ENCODE peak calls at places on chromosomes 3 and 15, in nine cellular contexts. T is body of pancreas; S is GM23248; Y is ascending aorta; G is neuronal stem cell; X is mammary epithelial cell; O is tibial artery; N is stomach; F is CD8-positive, alpha-beta T cell. I is an unnamed sample. For H3K4me1, the result is how much of the 10 kb centered on the place peaks cover.

GRCh38 chr3:52769786-52770445 is 824 bp downstream of the NEK4 start:
- DNase-seq in X (peak), S (peak), Y (no peak), F (no peak), O (no peak), G (no peak), N (no peak), T (no peak), I (no peak)

GRCh38 chr15:28975766-28976179 is 90.0 kb downstream of the APBA2 start:
- DNase-seq in F (peak), S (peak), X (peak), O (no peak), G (no peak), Y (no peak), N (no peak), T (peak), I (no peak)

GRCh38 chr3:194690501-194691372 is 5.1 kb downstream of the FAM43A start:
- DNase-seq in S (no peak), X (no peak), O (no peak), F (no peak), T (no peak), N (peak), Y (no peak), G (no peak), I (no peak)

GRCh38 chr3:141471160-141471559 is 15.7 kb upstream of the RASA2 start:
- DNase-seq in G (no peak), X (peak), F (no peak), O (no peak), Y (no peak), N (no peak), S (peak), T (no peak), I (no peak)

GRCh38 chr3:126993436-126993835 is 10.5 kb downstream of the PLXNA1 start:
- DNase-seq in O (no peak), X (no peak), Y (no peak), G (no peak), F (no peak), T (no peak), S (no peak), N (no peak), I (no peak)

GRCh38 chr15:90001062-90001682 is at the start of gene ZNF710:
- DNase-seq in G (peak), T (peak), O (peak), N (no peak), F (peak), S (peak), Y (no peak), X (peak), I (peak)

GRCh38 chr15:95503640-95504225 is 826.8 kb upstream of the NR2F2 start:
- DNase-seq in N (no peak), F (no peak), X (peak), O (no peak), Y (no peak), G (no peak), T (no peak), S (no peak), I (no peak)

GRCh38 chr15:77671274-77672056 is 38.8 kb upstream of the LINGO1 start:
- DNase-seq in N (no peak), S (no peak), F (no peak), T (no peak), X (no peak), O (no peak), Y (no peak), G (no peak), I (no peak)

GRCh38 chr3:110656394-110656793 is 415.2 kb upstream of the NECTIN3 start:
- DNase-seq in T (no peak), S (no peak), O (no peak), N (no peak), X (no peak), Y (no peak), G (no peak), F (no peak), I (no peak)

GRCh38 chr3:9399746-9400145 is 2.3 kb downstream of the SETD5 start:
- DNase-seq in O (peak), N (peak), X (peak), G (peak), Y (peak), F (no peak), T (peak), S (peak), I (peak)

GRCh38 chr15:29098652-29099051 is 171.0 kb downstream of the NSMCE3 start:
- DNase-seq in G (no peak), X (no peak), N (no peak), O (peak), F (no peak), Y (no peak), T (no peak), S (no peak), I (no peak)

GRCh38 chr3:113498221-113499005 is 16.5 kb downstream of the SPICE1 start:
- DNase-seq in N (no peak), G (no peak), S (peak), X (no peak), Y (no peak), T (no peak), O (no peak), F (no peak), I (no peak)

GRCh38 chr3:150331978-150332568 is 76.0 kb upstream of the TSC22D2 start:
- DNase-seq in Y (no peak), G (no peak), F (no peak), S (no peak), T (no peak), X (no peak), N (no peak), O (no peak), I (no peak)

GRCh38 chr3:46559030-46559704 is 6.9 kb downstream of the LRRC2 start:
- DNase-seq in Y (no peak), X (no peak), G (no peak), S (no peak), O (no peak), F (no peak), T (no peak), N (no peak), I (no peak)

GRCh38 chr3:135109681-135110080 is 314.6 kb downstream of the EPHB1 start:
- DNase-seq in Y (no peak), T (no peak), X (no peak), G (no peak), S (no peak), F (no peak), N (no peak), O (no peak), I (no peak)

DNA sequence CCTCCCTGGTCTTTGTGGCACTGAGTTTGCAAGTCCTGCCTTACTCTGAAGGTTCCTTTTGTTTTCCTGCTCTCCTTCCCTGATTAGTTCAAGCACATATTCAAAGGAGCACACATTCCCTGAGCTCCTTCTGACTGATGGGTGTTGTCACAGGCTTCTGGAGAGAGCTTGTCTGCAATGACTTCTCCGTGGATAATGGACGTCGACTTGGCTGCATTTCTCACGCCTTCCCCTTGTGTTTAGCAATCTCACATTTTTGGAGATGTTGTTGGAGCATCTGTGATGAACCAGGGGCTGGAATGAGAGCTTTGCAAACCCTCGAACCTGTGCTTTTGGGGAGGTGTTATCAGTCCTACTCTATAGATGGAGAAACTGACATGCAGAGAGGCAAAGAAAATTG is 375.4 kb upstream of the PROK2 start:
- DNase-seq in X (no peak), F (no peak), N (no peak), T (no peak), G (no peak), Y (no peak), S (no peak), O (no peak), I (no peak)
- H3K4me1 ChIP-seq in X (under half), F (under half), N (under half), T (under half), G (under half), Y (under half), S (under half), O (under half), I (under half)

GRCh38 chr3:152471814-152472605 is 203.3 kb downstream of the MBNL1 start:
- DNase-seq in T (peak), N (peak), F (peak), X (no peak), G (peak), O (peak), Y (no peak), S (peak), I (peak)
- H3K4me3 ChIP-seq in T (no peak), N (no peak), F (peak), X (no peak), G (no peak), O (peak), Y (peak), S (peak), I (no peak)

GRCh38 chr3:100402150-100402706 is 889 bp downstream of the LNP1 start:
- DNase-seq in S (peak), O (no peak), N (no peak), F (no peak), T (no peak), Y (no peak), X (peak), G (no peak), I (no peak)

GRCh38 chr3:100401674-100402036 is 316 bp downstream of the LNP1 start:
- DNase-seq in O (no peak), G (no peak), Y (peak), T (peak), F (peak), N (no peak), S (peak), X (no peak), I (peak)

GRCh38 chr3:100399341-100400071 is 1.4 kb downstream of the TOMM70 start:
- DNase-seq in X (no peak), F (no peak), O (no peak), T (no peak), Y (no peak), S (peak), N (no peak), G (no peak), I (no peak)

GRCh38 chr3:100400424-100400781 is 486 bp downstream of the TOMM70 start:
- DNase-seq in Y (no peak), N (no peak), O (no peak), S (peak), T (no peak), F (peak), X (peak), G (peak), I (no peak)

DNA sequence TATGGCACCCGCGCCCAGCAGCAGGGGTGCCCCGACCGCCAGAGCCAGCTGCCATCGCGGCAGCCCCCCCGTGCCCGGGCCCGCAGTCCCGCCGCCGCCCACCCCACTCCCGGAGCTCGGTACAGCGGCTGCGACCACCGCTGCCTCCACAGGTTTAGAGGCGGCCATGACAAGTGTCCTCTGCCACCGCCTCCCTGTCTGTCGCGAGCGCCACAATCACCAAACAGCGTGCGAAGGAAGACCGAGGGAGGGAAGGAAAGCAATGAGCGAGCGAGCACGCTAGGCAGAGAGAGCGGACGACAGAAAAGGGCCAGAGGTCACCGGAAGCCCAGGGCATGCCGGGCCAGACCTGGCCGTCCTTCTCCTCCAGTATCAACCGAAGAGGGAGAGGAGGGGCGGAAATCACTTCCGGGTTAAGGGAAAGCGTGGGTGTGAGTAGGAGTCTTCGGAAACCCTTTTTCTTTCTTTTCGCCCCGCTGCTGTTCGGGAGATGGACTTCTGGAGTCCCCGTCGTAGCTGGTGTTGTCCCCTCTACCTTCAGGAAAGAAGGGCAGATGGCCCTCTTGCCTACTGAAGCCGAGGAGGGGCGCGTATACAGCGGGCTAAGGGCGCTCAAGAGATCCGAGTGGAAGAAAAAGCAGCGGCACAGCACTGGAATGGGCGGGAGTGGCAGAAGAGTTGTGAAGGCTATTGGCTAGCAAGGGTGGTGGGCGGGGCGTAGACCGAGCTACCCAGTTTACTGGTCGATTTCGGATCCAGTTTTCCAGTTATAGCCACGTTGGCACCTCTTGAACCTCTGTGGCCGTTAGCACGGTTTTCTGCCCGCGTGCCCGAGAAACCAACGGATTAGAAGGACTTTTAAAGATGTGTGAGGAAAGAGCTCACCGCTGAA is at the start of the genes LNP1 and TOMM70:
- DNase-seq in F (peak), N (peak), S (peak), O (peak), Y (peak), G (peak), T (peak), X (peak), I (peak)
- H3K4me1 ChIP-seq in F (under half), N (under half), S (under half), O (half or more), Y (under half), G (under half), T (under half), X (under half), I (half or more)

GRCh38 chr3:191331443-191331842 is 1.1 kb upstream of the UTS2B start:
- DNase-seq in X (peak), N (no peak), T (no peak), S (peak), Y (no peak), G (no peak), F (no peak), O (no peak), I (no peak)
- H3K4me3 ChIP-seq in X (peak), N (peak), T (no peak), S (peak), Y (peak), G (peak), F (no peak), O (peak), I (peak)

DNA sequence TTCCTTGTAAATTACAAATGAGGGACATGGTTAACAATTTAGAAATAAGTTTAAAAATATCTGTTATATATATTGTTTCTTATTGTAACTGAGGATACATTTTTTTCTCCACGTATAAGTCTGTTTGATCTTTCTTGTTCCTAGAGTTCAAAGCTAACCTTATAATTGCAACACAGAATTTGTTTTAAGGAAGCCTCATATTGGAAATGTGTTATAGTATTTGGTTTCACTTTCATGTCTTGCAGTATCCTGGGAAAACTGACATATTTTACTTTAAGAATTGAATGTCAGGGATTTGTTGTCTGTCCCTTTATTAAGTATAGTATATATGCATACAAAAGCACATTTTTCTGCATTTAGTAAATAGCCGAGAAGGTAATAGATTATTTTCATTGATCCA is 23.5 kb upstream of the NIT2 start:
- DNase-seq in N (no peak), G (no peak), F (no peak), O (no peak), Y (no peak), T (no peak), X (no peak), S (peak), I (no peak)
- H3K4me1 ChIP-seq in N (under half), G (under half), F (under half), O (under half), Y (under half), T (under half), X (under half), S (under half), I (under half)

GRCh38 chr15:69149803-69150202 is 10.6 kb upstream of the GLCE start:
- DNase-seq in O (no peak), X (no peak), T (no peak), F (no peak), G (no peak), S (no peak), Y (no peak), N (no peak), I (no peak)

GRCh38 chr15:69148465-69148864 is 12.0 kb upstream of the GLCE start:
- DNase-seq in T (no peak), O (no peak), F (no peak), S (no peak), G (no peak), Y (no peak), X (no peak), N (no peak), I (no peak)

GRCh38 chr15:69150336-69150735 is 10.1 kb upstream of the GLCE start:
- DNase-seq in T (no peak), X (no peak), O (no peak), S (no peak), Y (no peak), G (no peak), F (no peak), N (no peak), I (no peak)

GRCh38 chr15:69146724-69147435 is 13.6 kb upstream of the GLCE start:
- DNase-seq in G (no peak), F (no peak), N (no peak), T (no peak), X (no peak), Y (no peak), O (no peak), S (no peak), I (no peak)

GRCh38 chr15:69149163-69149562 is 11.3 kb upstream of the GLCE start:
- DNase-seq in G (no peak), Y (no peak), X (no peak), S (no peak), N (no peak), O (no peak), F (no peak), T (no peak), I (no peak)
- H3K4me3 ChIP-seq in G (no peak), Y (no peak), X (no peak), S (no peak), N (no peak), O (no peak), F (no peak), T (no peak), I (no peak)

DNA sequence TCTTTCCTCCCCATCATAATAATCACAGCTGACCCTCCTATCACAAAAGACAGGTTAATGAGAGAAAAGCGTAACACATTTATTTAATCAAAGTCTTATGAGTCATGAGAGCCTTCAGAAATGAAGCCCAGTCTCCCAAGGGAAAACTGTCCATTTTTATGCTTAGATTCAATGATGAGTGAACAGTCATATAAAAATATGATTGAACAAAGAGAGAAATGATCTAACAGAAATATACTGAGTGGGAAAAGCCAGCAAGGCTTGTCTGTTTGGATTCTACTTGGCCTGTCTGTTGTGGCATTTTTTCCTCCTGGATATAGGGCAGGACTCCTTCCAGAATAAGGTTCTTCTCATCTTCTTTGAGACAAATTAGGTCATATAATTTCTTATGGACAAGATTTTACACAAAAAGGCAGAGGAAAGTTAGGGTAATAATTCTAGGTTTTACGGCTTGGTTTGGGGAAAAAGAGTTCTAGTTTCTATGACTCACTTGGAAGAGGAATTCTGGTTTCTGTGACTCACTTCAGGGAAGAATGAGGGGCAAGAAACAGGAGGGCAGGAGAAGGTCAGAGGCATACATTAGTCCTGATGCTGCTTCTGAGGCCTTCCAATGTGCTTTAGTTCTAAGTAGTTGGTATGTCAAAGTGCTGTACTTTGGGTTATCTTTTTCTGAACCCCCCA is 534.2 kb downstream of the ZIC1 start:
- DNase-seq in O (no peak), G (no peak), X (peak), T (no peak), N (no peak), S (peak), F (no peak), Y (no peak), I (no peak)
- H3K4me1 ChIP-seq in O (under half), G (under half), X (under half), T (under half), N (under half), S (under half), F (under half), Y (under half), I (under half)

DNA sequence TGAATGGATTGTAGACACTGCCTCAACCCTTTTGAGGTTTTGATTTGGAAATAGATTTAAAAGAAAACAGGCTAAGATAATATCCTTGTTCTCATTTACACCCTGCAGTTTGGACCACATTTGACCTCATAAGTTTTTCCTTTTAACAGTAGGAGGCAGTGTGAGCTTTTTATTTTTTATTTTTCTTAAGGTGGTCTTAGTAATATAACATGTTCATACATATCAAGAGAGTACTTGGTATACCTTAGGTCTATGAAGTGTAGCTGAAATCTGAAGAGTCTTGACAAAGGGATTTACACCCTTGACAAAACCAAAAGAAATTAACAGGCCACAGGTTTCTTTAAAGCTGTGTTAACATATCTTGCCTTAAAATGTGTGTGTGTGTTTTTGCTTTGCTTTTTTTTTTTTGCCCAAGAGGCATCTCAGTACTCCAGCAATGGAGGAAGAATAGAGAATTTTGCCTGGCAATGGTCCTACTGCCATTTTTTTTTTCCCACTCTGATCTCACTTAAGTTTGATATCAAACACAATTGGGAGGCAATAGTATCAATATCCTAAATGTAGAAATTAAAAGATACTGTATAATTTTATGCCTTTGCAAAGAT is 3.3 kb downstream of the RAP2B start:
- DNase-seq in F (no peak), G (no peak), S (peak), X (no peak), Y (no peak), T (no peak), O (no peak), N (no peak), I (no peak)
- H3K4me3 ChIP-seq in F (peak), G (no peak), S (peak), X (peak), Y (peak), T (no peak), O (peak), N (peak), I (no peak)

DNA sequence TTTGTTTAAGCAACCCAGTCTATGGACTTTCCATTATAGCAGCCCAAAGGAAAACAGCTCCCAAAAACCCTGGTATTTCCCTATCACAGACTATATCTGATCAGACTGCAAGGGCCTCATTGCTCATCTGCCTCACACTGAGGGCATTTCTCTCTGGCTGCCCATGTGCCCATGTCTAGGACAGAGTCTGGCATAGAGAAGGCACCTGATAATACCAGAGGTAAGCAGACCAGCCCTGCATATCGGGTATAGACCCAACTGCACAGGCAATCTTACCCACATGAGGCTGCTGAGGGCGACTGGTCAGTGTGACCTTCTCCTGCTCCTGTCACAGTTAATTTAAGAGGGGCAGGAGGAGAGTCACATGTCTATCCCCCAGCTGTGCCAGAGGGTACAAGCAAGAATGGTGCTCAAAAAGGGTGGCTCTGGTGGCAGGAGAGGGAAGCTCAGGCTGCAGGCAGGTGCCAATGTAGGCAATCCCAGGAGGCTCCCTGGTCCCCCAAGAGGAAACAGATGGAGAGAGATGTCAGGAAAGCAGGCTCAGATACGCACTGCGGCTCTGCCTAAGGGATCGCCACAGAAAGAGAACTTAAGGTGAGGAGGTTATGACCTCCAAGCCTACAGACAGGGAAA is 3.1 kb downstream of the CSRNP1 start:
- DNase-seq in O (peak), N (no peak), F (no peak), G (no peak), T (no peak), S (peak), Y (no peak), X (no peak), I (no peak)
- H3K4me1 ChIP-seq in O (half or more), N (half or more), F (half or more), G (half or more), T (half or more), S (half or more), Y (under half), X (half or more), I (half or more)

I was measured in heart right ventricle.